ENCODE peak calls at places on chromosomes 1 and 21, in six cellular contexts. E, M, A, K, H and D are unnamed samples.

GRCh38 chr1:193479187-193479586 is 292.8 kb upstream of the B3GALT2 start:
- DNase-seq in E (no peak), M (no peak), A (no peak), K (no peak), H (no peak), D (no peak)

GRCh38 chr1:84077476-84078107 is 66.5 kb upstream of the PRKACB start:
- DNase-seq in E (peak; percentile 77), M (peak; percentile 76), A (peak; percentile 88), K (no peak), H (peak; percentile 81), D (peak; percentile 78)

GRCh38 chr1:171468120-171468790 is 17.1 kb upstream of the PRRC2C start:
- DNase-seq in E (no peak), M (peak; percentile 16), A (peak; percentile 81), K (peak; percentile 80), H (no peak), D (no peak)

GRCh38 chr21:15001773-15002647 is 62.8 kb downstream of the NRIP1 start:
- DNase-seq in E (no peak), M (no peak), A (no peak), K (no peak), H (no peak), D (no peak)

GRCh38 chr1:22635436-22635835 is 992 bp upstream of the C1QA start:
- DNase-seq in E (no peak), M (no peak), A (no peak), K (no peak), H (no peak), D (no peak)

GRCh38 chr1:153363641-153364040 is 6.0 kb downstream of the S100A9 start:
- DNase-seq in E (peak; percentile 21), M (no peak), A (no peak), K (no peak), H (no peak), D (no peak)

GRCh38 chr1:30166194-30166593 is 557.2 kb downstream of the MATN1 start:
- DNase-seq in E (no peak), M (no peak), A (no peak), K (no peak), H (no peak), D (no peak)

GRCh38 chr21:34011660-34012059 is 61.7 kb upstream of the MRPS6 start:
- DNase-seq in E (no peak), M (no peak), A (no peak), K (no peak), H (no peak), D (peak; percentile 50)

GRCh38 chr1:76690784-76691183 is 176.5 kb upstream of the ST6GALNAC5 start:
- DNase-seq in E (no peak), M (no peak), A (peak; percentile 29), K (no peak), H (no peak), D (no peak)

GRCh38 chr1:164589961-164590507 is 31.1 kb downstream of the PBX1 start:
- DNase-seq in E (no peak), M (no peak), A (no peak), K (no peak), H (no peak), D (no peak)

GRCh38 chr1:164591858-164592257 is 32.9 kb downstream of the PBX1 start:
- DNase-seq in E (no peak), M (no peak), A (peak; percentile 56), K (no peak), H (no peak), D (peak; percentile 65)

GRCh38 chr1:164590592-164590991 is 31.6 kb downstream of the PBX1 start:
- DNase-seq in E (no peak), M (no peak), A (no peak), K (no peak), H (no peak), D (no peak)

GRCh38 chr1:164589408-164589807 is 30.4 kb downstream of the PBX1 start:
- DNase-seq in E (no peak), M (no peak), A (no peak), K (no peak), H (no peak), D (no peak)

DNA sequence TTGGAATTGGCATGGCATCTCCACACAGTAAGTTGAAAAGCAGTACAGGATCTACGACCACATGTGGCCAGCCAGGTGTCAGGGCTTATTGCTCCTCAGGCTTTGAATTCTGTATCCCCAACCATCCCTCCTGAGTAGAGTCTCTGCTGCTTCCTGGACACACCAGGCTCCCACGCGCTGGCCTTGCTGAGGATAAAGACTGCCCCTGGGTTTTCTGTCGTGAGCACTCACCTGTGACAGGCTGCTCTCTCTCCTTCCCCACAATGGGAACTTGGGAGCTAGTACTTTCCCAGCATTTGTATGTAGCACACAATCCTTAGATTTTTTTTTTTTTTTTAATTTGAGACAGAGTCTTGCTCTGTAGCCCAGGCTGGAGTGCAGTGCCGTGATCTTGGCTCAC is 33.6 kb downstream of the PBX1 start:
- DNase-seq in E (no peak), M (no peak), A (no peak), K (no peak), H (no peak), D (no peak)
- H3K27ac ChIP-seq in E (no peak overlapping the region), M (peak overlapping the region; percentile 86), A (peak overlapping the region; percentile 43), K (no peak overlapping the region), H (peak overlapping the region; percentile 5), D (peak overlapping the region; percentile 80)

DNA sequence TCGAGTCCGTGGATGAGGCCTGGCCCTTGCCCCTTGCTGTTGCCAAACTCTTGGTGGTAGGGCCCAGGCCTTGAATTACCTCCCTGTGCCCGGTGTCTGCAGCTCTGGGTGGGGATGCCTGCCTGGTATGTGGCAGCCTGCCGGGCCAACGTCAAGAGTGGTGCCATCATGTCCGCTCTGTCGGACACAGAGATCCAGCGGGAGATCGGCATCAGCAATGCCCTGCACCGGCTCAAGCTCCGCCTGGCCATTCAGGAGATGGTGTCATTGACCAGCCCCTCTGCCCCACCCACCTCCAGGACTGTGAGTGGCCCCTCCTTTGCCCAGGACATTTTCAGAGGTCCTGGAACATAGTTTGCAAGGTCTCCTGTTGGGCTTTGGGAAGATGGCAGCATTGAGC is 25.7 kb downstream of the MYOG start:
- DNase-seq in E (no peak), M (no peak), A (no peak), K (no peak), H (no peak), D (no peak)
- H3K4me1 ChIP-seq in E (no peaks in the 10 kb centered on the region), M (peaks cover 5% of the 10 kb centered on the region), A (peaks cover 17% of the 10 kb centered on the region), K (no peaks in the 10 kb centered on the region), H (peaks cover 5% of the 10 kb centered on the region), D (no peaks in the 10 kb centered on the region)

GRCh38 chr1:206581571-206581981 is 30.7 kb downstream of the EIF2D start:
- DNase-seq in E (no peak), M (no peak), A (no peak), K (no peak), H (no peak), D (no peak)

GRCh38 chr1:206578959-206579358 is 33.3 kb downstream of the EIF2D start:
- DNase-seq in E (no peak), M (no peak), A (no peak), K (no peak), H (no peak), D (no peak)

GRCh38 chr1:206578115-206578935 is 33.9 kb downstream of the EIF2D start:
- DNase-seq in E (no peak), M (no peak), A (peak; percentile 78), K (no peak), H (no peak), D (no peak)

GRCh38 chr1:206580438-206581113 is 31.7 kb downstream of the EIF2D start:
- DNase-seq in E (no peak), M (no peak), A (no peak), K (no peak), H (no peak), D (no peak)

DNA sequence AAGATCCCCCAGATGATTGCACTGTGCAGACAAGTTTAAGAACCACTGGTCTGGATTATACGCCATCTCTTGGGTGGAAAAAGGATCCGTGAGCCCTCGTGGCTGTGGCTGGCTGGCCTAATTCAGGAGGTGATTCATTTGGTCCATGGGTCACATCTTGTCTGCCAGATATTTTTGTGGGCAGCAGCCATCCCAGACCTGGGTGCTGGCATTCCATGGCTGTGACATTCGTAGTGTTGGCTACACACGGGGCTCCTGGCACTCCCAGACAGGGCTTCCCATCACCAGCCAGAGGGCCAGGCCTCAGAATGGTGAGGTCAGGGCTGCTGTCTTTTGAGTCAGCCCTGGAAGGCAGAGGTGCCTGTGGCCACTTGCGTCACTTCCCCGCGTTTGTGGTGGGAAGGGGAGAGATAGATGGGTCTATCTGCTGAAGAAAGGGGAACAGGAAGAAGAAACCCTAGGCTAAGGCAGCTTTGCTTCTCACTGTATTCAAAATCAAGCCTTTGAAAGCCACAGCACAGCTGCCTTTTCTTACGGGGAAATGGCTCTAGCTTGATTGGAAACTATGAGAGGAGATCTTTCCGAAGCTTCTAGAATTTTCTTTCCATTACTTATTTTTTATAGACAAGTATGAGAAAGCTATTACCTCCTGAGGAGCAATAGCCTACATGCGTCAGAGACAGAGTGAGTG is 32.4 kb downstream of the EIF2D start:
- DNase-seq in E (peak; percentile 76), M (no peak), A (peak; percentile 91), K (no peak), H (no peak), D (no peak)
- H3K27ac ChIP-seq in E (peak overlapping the region; percentile 37), M (no peak overlapping the region), A (peak overlapping the region; percentile 44), K (no peak overlapping the region), H (no peak overlapping the region), D (no peak overlapping the region)

GRCh38 chr1:228097333-228098081 is 5.6 kb downstream of the C1orf35 start:
- DNase-seq in E (no peak), M (no peak), A (no peak), K (no peak), H (no peak), D (no peak)

GRCh38 chr1:228096416-228097332 is 6.5 kb downstream of the C1orf35 start:
- DNase-seq in E (no peak), M (no peak), A (no peak), K (no peak), H (no peak), D (no peak)

GRCh38 chr1:228095161-228095560 is 8.0 kb downstream of the C1orf35 start:
- DNase-seq in E (no peak), M (no peak), A (no peak), K (no peak), H (no peak), D (no peak)

GRCh38 chr1:228094432-228095016 is 8.6 kb downstream of the C1orf35 start:
- DNase-seq in E (no peak), M (no peak), A (no peak), K (no peak), H (no peak), D (peak; percentile 26)

DNA sequence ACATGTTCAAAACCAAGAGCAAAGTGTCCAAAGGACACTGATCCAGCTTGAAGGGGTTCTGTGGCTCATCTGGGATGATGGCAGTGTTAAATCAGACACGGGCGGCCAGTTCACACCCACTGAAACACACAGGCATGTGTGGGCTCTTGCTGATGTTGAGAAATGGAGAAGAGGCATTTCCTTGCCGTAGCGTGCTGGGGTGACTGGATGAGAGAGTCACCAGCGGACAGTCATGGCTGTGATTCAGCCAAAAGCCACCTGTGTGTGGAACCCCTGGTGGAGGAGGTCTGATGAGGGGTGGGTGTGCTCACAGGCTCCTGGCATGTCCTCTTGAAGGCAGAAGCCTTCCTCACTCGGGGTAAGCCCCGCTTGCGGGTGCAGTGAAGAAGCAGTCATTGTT is 7.2 kb downstream of the C1orf35 start:
- DNase-seq in E (no peak), M (no peak), A (peak; percentile 60), K (no peak), H (no peak), D (no peak)
- H3K4me1 ChIP-seq in E (no peaks in the 10 kb centered on the region), M (no peaks in the 10 kb centered on the region), A (peaks cover 24% of the 10 kb centered on the region), K (peaks cover 9% of the 10 kb centered on the region), H (no peaks in the 10 kb centered on the region), D (no peaks in the 10 kb centered on the region)

GRCh38 chr1:155977607-155978324 is 581 bp downstream of the ARHGEF2 start:
- DNase-seq in E (no peak), M (peak; percentile 33), A (peak; percentile 59), K (no peak), H (no peak), D (peak; percentile 46)
- H3K27ac ChIP-seq in E (peak overlapping the region; percentile 96), M (peak overlapping the region; percentile 99), A (peak overlapping the region; percentile 96), K (peak overlapping the region; percentile 99), H (peak overlapping the region; percentile 89), D (peak overlapping the region; percentile 81)